ENCODE peak calls at places on chromosomes 2 and 18, in seven cellular contexts. G is H1, N is neuronal stem cell, A is IMR-90, D is H9, X is trophoblast cell, O is mesenchymal stem cell. H is an unnamed sample.

GRCh38 chr2:104851236-104852160 is 2.4 kb upstream of the POU3F3 start:
- DNase-seq in N (no peak), D (no peak), X (no peak), O (no peak), A (no peak), G (no peak), H (peak; percentile 27)

GRCh38 chr2:38945931-38946330 is 56.3 kb downstream of the ARHGEF33 start:
- DNase-seq in X (peak; percentile 81), G (no peak), D (no peak), O (no peak), A (no peak), N (no peak), H (no peak)

GRCh38 chr2:38947241-38948239 is 57.9 kb downstream of the ARHGEF33 start:
- DNase-seq in O (peak; percentile 82), A (peak; percentile 75), D (peak; percentile 84), N (peak; percentile 59), X (peak; percentile 94), G (peak; percentile 80), H (peak; percentile 92)

GRCh38 chr18:10432781-10433180 is 21.7 kb upstream of the APCDD1 start:
- DNase-seq in N (no peak), D (no peak), A (no peak), X (no peak), G (no peak), O (no peak), H (no peak)

GRCh38 chr2:148802448-148803220 is 72.4 kb upstream of the KIF5C start:
- DNase-seq in A (no peak), X (no peak), G (no peak), O (no peak), D (no peak), N (no peak), H (no peak)

GRCh38 chr2:235091421-235091820 is 139.6 kb downstream of the SH3BP4 start:
- DNase-seq in G (no peak), A (no peak), O (no peak), D (no peak), X (no peak), N (no peak), H (peak; percentile 32)

GRCh38 chr2:108082978-108083377 is 96.7 kb downstream of the SLC5A7 start:
- DNase-seq in N (no peak), O (no peak), A (no peak), X (no peak), D (no peak), G (no peak), H (no peak)

GRCh38 chr2:20182241-20182931 is 42.5 kb downstream of the SDC1 start:
- DNase-seq in N (no peak), X (no peak), O (no peak), G (no peak), D (no peak), A (peak; percentile 73), H (no peak)

GRCh38 chr2:240510513-240511210 is 47.1 kb downstream of the ANKMY1 start:
- DNase-seq in X (no peak), D (no peak), O (no peak), A (no peak), G (no peak), N (no peak), H (no peak)

GRCh38 chr18:8783335-8783993 is 78.1 kb downstream of the MTCL1 start:
- DNase-seq in O (no peak), G (no peak), N (no peak), X (no peak), D (no peak), A (no peak), H (no peak)

GRCh38 chr2:14114275-14114674 is 518.2 kb upstream of the LRATD1 start:
- DNase-seq in X (no peak), D (no peak), G (no peak), N (no peak), O (no peak), A (no peak), H (no peak)

GRCh38 chr18:3104190-3105054 is 91.5 kb upstream of the LPIN2 start:
- DNase-seq in D (no peak), A (peak; percentile 61), O (peak; percentile 59), G (no peak), X (no peak), N (no peak), H (no peak)

GRCh38 chr2:218074031-218074430 is 5.0 kb downstream of the RUFY4 start:
- DNase-seq in O (peak; percentile 36), A (peak; percentile 7), N (peak; percentile 43), D (peak; percentile 74), X (no peak), G (peak; percentile 86), H (peak; percentile 66)

GRCh38 chr2:23420091-23420839 is 35.3 kb downstream of the KLHL29 start:
- DNase-seq in N (no peak), X (no peak), G (peak; percentile 41), O (no peak), A (no peak), D (no peak), H (no peak)

GRCh38 chr18:73927494-73927893 is 220.1 kb downstream of the FBXO15 start:
- DNase-seq in A (no peak), N (no peak), X (no peak), G (no peak), D (no peak), O (no peak), H (no peak)

GRCh38 chr2:88626171-88627054 is 851 bp downstream of the EIF2AK3 start:
- DNase-seq in D (peak; percentile 45), G (peak; percentile 68), N (peak; percentile 29), A (no peak), X (peak; percentile 13), O (peak; percentile 30), H (peak; percentile 41)

GRCh38 chr2:229511524-229511923 is 202.8 kb downstream of the DNER start:
- DNase-seq in G (no peak), D (no peak), X (no peak), O (no peak), N (no peak), A (no peak), H (no peak)

GRCh38 chr2:223537669-223538601 is 64.2 kb downstream of the SCG2 start:
- DNase-seq in X (no peak), D (no peak), N (no peak), G (no peak), A (peak; percentile 43), O (peak; percentile 67), H (peak; percentile 26)

GRCh38 chr18:51257150-51257549 is 59.7 kb upstream of the MEX3C start:
- DNase-seq in A (no peak), G (no peak), D (no peak), X (no peak), O (no peak), N (no peak), H (no peak)

GRCh38 chr2:24565537-24565936 is 74.5 kb downstream of the NCOA1 start:
- DNase-seq in D (no peak), O (no peak), A (no peak), X (no peak), N (no peak), G (no peak), H (no peak)

GRCh38 chr2:201798252-201798918 is 8.0 kb upstream of the CDK15 start:
- DNase-seq in D (no peak), X (peak; percentile 34), O (peak; percentile 81), A (peak; percentile 96), G (no peak), N (no peak), H (no peak)

GRCh38 chr2:224099846-224100643 is 61.0 kb upstream of the SERPINE2 start:
- DNase-seq in O (no peak), N (no peak), D (no peak), X (no peak), A (no peak), G (no peak), H (no peak)

GRCh38 chr2:241775223-241776177 is 1.1 kb upstream of the GAL3ST2 start:
- DNase-seq in G (peak; percentile 43), O (no peak), A (no peak), D (no peak), N (no peak), X (no peak), H (no peak)

GRCh38 chr18:56565596-56566355 is 72.6 kb downstream of the TXNL1 start:
- DNase-seq in G (no peak), D (no peak), N (no peak), O (peak; percentile 35), A (peak; percentile 92), X (peak; percentile 37), H (peak; percentile 4)
- H3K4ac ChIP-seq in G (no peak overlapping the region), D (no peak overlapping the region), N (no peak overlapping the region), O (no peak overlapping the region), A (peak overlapping the region; percentile 14), X (no peak overlapping the region), H (no peak overlapping the region)

GRCh38 chr2:33274524-33274923 is 201.9 kb upstream of the RASGRP3 start:
- DNase-seq in X (no peak), O (no peak), D (no peak), N (no peak), A (no peak), G (no peak), H (peak; percentile 3)
- H3K18ac ChIP-seq in X (no peak overlapping the region), O (no peak overlapping the region), D (no peak overlapping the region), N (no peak overlapping the region), A (no peak overlapping the region), G (no peak overlapping the region), H (no peak overlapping the region)

GRCh38 chr2:152406119-152406835 is 71.3 kb downstream of the FMNL2 start:
- DNase-seq in X (no peak), D (no peak), G (no peak), O (no peak), N (no peak), A (no peak), H (no peak)

GRCh38 chr2:152405206-152406118 is 70.5 kb downstream of the FMNL2 start:
- DNase-seq in D (no peak), X (no peak), G (no peak), O (peak; percentile 64), N (no peak), A (peak; percentile 42), H (peak; percentile 88)

GRCh38 chr2:152400607-152401214 is 65.7 kb downstream of the FMNL2 start:
- DNase-seq in A (no peak), N (no peak), G (no peak), O (no peak), D (no peak), X (no peak), H (no peak)

GRCh38 chr2:152402780-152403388 is 67.9 kb downstream of the FMNL2 start:
- DNase-seq in X (no peak), A (no peak), O (no peak), D (no peak), N (no peak), G (no peak), H (no peak)

DNA sequence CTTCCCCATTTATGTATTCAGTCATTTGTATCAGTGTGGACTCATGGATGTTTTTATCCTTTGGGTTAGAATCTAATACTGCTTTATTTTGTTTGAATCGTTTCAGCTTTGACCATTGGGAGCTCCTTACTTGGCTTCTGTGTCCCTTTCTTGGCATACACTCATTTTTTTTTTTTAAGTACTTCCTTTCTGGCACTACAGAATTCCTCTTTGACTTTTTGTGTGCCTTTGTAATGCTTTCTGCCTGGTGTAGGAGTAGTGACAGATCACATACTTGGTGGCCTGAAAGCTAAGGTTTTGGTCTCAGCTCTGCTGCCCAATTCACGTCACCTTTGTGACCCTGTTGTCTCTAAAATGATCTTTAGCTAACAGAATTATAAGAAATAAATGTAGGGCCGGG is 68.4 kb downstream of the FMNL2 start:
- DNase-seq in D (no peak), G (no peak), X (no peak), A (no peak), N (no peak), O (no peak), H (no peak)
- H3K4ac ChIP-seq in D (no peak overlapping the region), G (no peak overlapping the region), X (peak overlapping the region; percentile 28), A (no peak overlapping the region), N (no peak overlapping the region), O (no peak overlapping the region), H (no peak overlapping the region)

DNA sequence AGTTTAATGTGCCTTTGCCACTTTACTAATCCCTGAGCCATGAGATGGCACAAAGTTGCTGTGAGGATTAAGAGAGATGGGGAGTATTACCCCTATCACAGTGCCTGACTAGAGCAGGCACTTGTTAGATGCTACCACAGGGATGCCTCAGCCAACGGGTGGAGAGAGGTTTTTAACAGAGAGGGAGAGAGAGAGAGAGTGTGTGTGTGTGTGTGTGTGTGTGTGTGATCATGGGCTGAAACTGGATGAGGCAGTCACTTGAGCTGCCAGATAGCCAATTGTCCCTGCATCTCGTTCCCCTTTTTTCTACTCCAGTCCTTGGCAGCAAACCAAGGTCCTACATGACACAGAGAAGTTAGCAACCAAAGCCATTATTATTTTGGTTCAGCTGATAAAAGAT is 3.0 kb downstream of the CD8A start:
- DNase-seq in O (no peak), D (no peak), A (no peak), X (no peak), N (no peak), G (no peak), H (peak; percentile 23)
- H3K18ac ChIP-seq in O (no peak overlapping the region), D (no peak overlapping the region), A (no peak overlapping the region), X (no peak overlapping the region), N (no peak overlapping the region), G (no peak overlapping the region), H (no peak overlapping the region)